ENCODE peak calls at places on chromosome 9, in six cellular contexts. One of them, this sample, is unnamed.

GRCh38 chr9:87148391-87149237 is 201.3 kb upstream of the GAS1 start:
- DNase-seq in MM.1S: no peak
- DNase-seq in CD4-positive, CD25-positive, alpha-beta regulatory T cell: no peak
- DNase-seq in cardiac muscle cell: peak; percentile 49
- DNase-seq in ovary: peak; percentile 79
- DNase-seq in heart right ventricle: peak; percentile 88
- DNase-seq in this sample: peak; percentile 95

GRCh38 chr9:1047605-1048235 is 2.4 kb upstream of the DMRT2 start:
- DNase-seq in ovary: no peak
- DNase-seq in MM.1S: peak; percentile 62
- DNase-seq in heart right ventricle: no peak
- DNase-seq in CD4-positive, CD25-positive, alpha-beta regulatory T cell: peak; percentile 45
- DNase-seq in cardiac muscle cell: no peak
- DNase-seq in this sample: no peak

GRCh38 chr9:109418827-109419226 is 79.3 kb downstream of the PTPN3 start:
- DNase-seq in CD4-positive, CD25-positive, alpha-beta regulatory T cell: no peak
- DNase-seq in MM.1S: no peak
- DNase-seq in ovary: no peak
- DNase-seq in cardiac muscle cell: no peak
- DNase-seq in heart right ventricle: no peak
- DNase-seq in this sample: no peak

GRCh38 chr9:86357091-86357866 is 3.1 kb upstream of the TUT7 start:
- DNase-seq in MM.1S: no peak
- DNase-seq in cardiac muscle cell: no peak
- DNase-seq in heart right ventricle: no peak
- DNase-seq in ovary: no peak
- DNase-seq in CD4-positive, CD25-positive, alpha-beta regulatory T cell: no peak
- DNase-seq in this sample: no peak

GRCh38 chr9:89145086-89145485 is 33.5 kb downstream of the SHC3 start:
- DNase-seq in ovary: no peak
- DNase-seq in CD4-positive, CD25-positive, alpha-beta regulatory T cell: no peak
- DNase-seq in heart right ventricle: no peak
- DNase-seq in MM.1S: no peak
- DNase-seq in cardiac muscle cell: no peak
- DNase-seq in this sample: no peak

GRCh38 chr9:92727716-92728700 is 36.6 kb downstream of the BICD2 start:
- DNase-seq in CD4-positive, CD25-positive, alpha-beta regulatory T cell: no peak
- DNase-seq in cardiac muscle cell: no peak
- DNase-seq in ovary: no peak
- DNase-seq in heart right ventricle: no peak
- DNase-seq in MM.1S: no peak
- DNase-seq in this sample: no peak

GRCh38 chr9:130990362-130991226 is 18.4 kb upstream of the LAMC3 start:
- DNase-seq in ovary: no peak
- DNase-seq in CD4-positive, CD25-positive, alpha-beta regulatory T cell: no peak
- DNase-seq in cardiac muscle cell: peak; percentile 29
- DNase-seq in heart right ventricle: no peak
- DNase-seq in MM.1S: no peak
- DNase-seq in this sample: no peak

GRCh38 chr9:132059351-132059750 is 20.3 kb downstream of the MED27 start:
- DNase-seq in heart right ventricle: no peak
- DNase-seq in CD4-positive, CD25-positive, alpha-beta regulatory T cell: no peak
- DNase-seq in cardiac muscle cell: no peak
- DNase-seq in MM.1S: no peak
- DNase-seq in ovary: no peak
- DNase-seq in this sample: no peak

GRCh38 chr9:581673-582497 is 259.6 kb upstream of the DMRT1 start:
- DNase-seq in ovary: no peak
- DNase-seq in heart right ventricle: no peak
- DNase-seq in CD4-positive, CD25-positive, alpha-beta regulatory T cell: no peak
- DNase-seq in cardiac muscle cell: peak; percentile 16
- DNase-seq in MM.1S: no peak
- DNase-seq in this sample: no peak

GRCh38 chr9:125467341-125467740 is 205.7 kb downstream of the GAPVD1 start:
- DNase-seq in heart right ventricle: no peak
- DNase-seq in cardiac muscle cell: no peak
- DNase-seq in CD4-positive, CD25-positive, alpha-beta regulatory T cell: no peak
- DNase-seq in MM.1S: no peak
- DNase-seq in ovary: no peak
- DNase-seq in this sample: no peak

GRCh38 chr9:112925058-112925641 is 34.5 kb upstream of the SLC46A2 start:
- DNase-seq in ovary: no peak
- DNase-seq in CD4-positive, CD25-positive, alpha-beta regulatory T cell: peak; percentile 14
- DNase-seq in heart right ventricle: no peak
- DNase-seq in MM.1S: peak; percentile 10
- DNase-seq in cardiac muscle cell: peak; percentile 51
- DNase-seq in this sample: no peak

GRCh38 chr9:86469476-86470087 is 115.4 kb upstream of the TUT7 start:
- DNase-seq in CD4-positive, CD25-positive, alpha-beta regulatory T cell: no peak
- DNase-seq in heart right ventricle: no peak
- DNase-seq in cardiac muscle cell: no peak
- DNase-seq in ovary: no peak
- DNase-seq in MM.1S: no peak
- DNase-seq in this sample: no peak

GRCh38 chr9:6692891-6693361 is 47.4 kb upstream of the GLDC start:
- DNase-seq in heart right ventricle: no peak
- DNase-seq in MM.1S: no peak
- DNase-seq in CD4-positive, CD25-positive, alpha-beta regulatory T cell: no peak
- DNase-seq in cardiac muscle cell: no peak
- DNase-seq in ovary: no peak
- DNase-seq in this sample: no peak

GRCh38 chr9:72292184-72292787 is 72.7 kb downstream of the ZFAND5 start:
- DNase-seq in CD4-positive, CD25-positive, alpha-beta regulatory T cell: peak; percentile 54
- DNase-seq in heart right ventricle: no peak
- DNase-seq in cardiac muscle cell: peak; percentile 22
- DNase-seq in MM.1S: peak; percentile 38
- DNase-seq in ovary: no peak
- DNase-seq in this sample: no peak

GRCh38 chr9:95822583-95823431 is 52.7 kb upstream of the ERCC6L2 start:
- DNase-seq in CD4-positive, CD25-positive, alpha-beta regulatory T cell: peak; percentile 57
- DNase-seq in MM.1S: peak; percentile 44
- DNase-seq in heart right ventricle: no peak
- DNase-seq in cardiac muscle cell: no peak
- DNase-seq in ovary: no peak
- DNase-seq in this sample: no peak

GRCh38 chr9:134404376-134405358 is 78.4 kb downstream of the RXRA start:
- DNase-seq in ovary: no peak
- DNase-seq in MM.1S: no peak
- DNase-seq in CD4-positive, CD25-positive, alpha-beta regulatory T cell: no peak
- DNase-seq in heart right ventricle: peak; percentile 36
- DNase-seq in cardiac muscle cell: no peak
- DNase-seq in this sample: no peak
- H3K4me1 ChIP-seq in ovary: peaks cover 39% of the 10 kb centered on the region
- H3K4me1 ChIP-seq in MM.1S: peaks cover 30% of the 10 kb centered on the region
- H3K4me1 ChIP-seq in CD4-positive, CD25-positive, alpha-beta regulatory T cell: peaks cover 51% of the 10 kb centered on the region
- H3K4me1 ChIP-seq in heart right ventricle: peaks cover 78% of the 10 kb centered on the region
- H3K4me1 ChIP-seq in cardiac muscle cell: no peaks in the 10 kb centered on the region
- H3K4me1 ChIP-seq in this sample: peaks cover 3% of the 10 kb centered on the region

GRCh38 chr9:16982780-16983179 is 112.3 kb upstream of the BNC2 start:
- DNase-seq in ovary: no peak
- DNase-seq in cardiac muscle cell: no peak
- DNase-seq in CD4-positive, CD25-positive, alpha-beta regulatory T cell: no peak
- DNase-seq in heart right ventricle: no peak
- DNase-seq in MM.1S: no peak
- DNase-seq in this sample: no peak
- H3K27me3 ChIP-seq in ovary: no peaks in the 10 kb centered on the region
- H3K27me3 ChIP-seq in cardiac muscle cell: peaks cover 4% of the 10 kb centered on the region
- H3K27me3 ChIP-seq in CD4-positive, CD25-positive, alpha-beta regulatory T cell: no peaks in the 10 kb centered on the region
- H3K27me3 ChIP-seq in heart right ventricle: no peaks in the 10 kb centered on the region
- H3K27me3 ChIP-seq in MM.1S: no peaks in the 10 kb centered on the region
- H3K27me3 ChIP-seq in this sample: no peaks in the 10 kb centered on the region

GRCh38 chr9:75429531-75430454 is 341.5 kb downstream of the OSTF1 start:
- DNase-seq in cardiac muscle cell: no peak
- DNase-seq in ovary: no peak
- DNase-seq in CD4-positive, CD25-positive, alpha-beta regulatory T cell: no peak
- DNase-seq in MM.1S: no peak
- DNase-seq in heart right ventricle: peak; percentile 11
- DNase-seq in this sample: no peak
- H3K27ac ChIP-seq in cardiac muscle cell: no peak overlapping the region
- H3K27ac ChIP-seq in ovary: no peak overlapping the region
- H3K27ac ChIP-seq in CD4-positive, CD25-positive, alpha-beta regulatory T cell: no peak overlapping the region
- H3K27ac ChIP-seq in MM.1S: peak overlapping the region; percentile 6
- H3K27ac ChIP-seq in heart right ventricle: no peak overlapping the region
- H3K27ac ChIP-seq in this sample: no peak overlapping the region

GRCh38 chr9:133284362-133284761 is 9.4 kb upstream of the ABO start:
- DNase-seq in heart right ventricle: no peak
- DNase-seq in MM.1S: no peak
- DNase-seq in cardiac muscle cell: no peak
- DNase-seq in ovary: no peak
- DNase-seq in CD4-positive, CD25-positive, alpha-beta regulatory T cell: no peak
- DNase-seq in this sample: no peak
- H3K4me1 ChIP-seq in heart right ventricle: no peaks in the 10 kb centered on the region
- H3K4me1 ChIP-seq in MM.1S: no peaks in the 10 kb centered on the region
- H3K4me1 ChIP-seq in cardiac muscle cell: no peaks in the 10 kb centered on the region
- H3K4me1 ChIP-seq in ovary: no peaks in the 10 kb centered on the region
- H3K4me1 ChIP-seq in CD4-positive, CD25-positive, alpha-beta regulatory T cell: no peaks in the 10 kb centered on the region
- H3K4me1 ChIP-seq in this sample: no peaks in the 10 kb centered on the region